ENCODE peak calls at places on chromosome 20, in eight cellular contexts. One of them, this sample, is unnamed.

GRCh38 chr20:43220612-43221011 is 30.9 kb upstream of the PTPRT start:
- DNase-seq in AG04450: no peak
- DNase-seq in GM13977: no peak
- DNase-seq in pancreas: no peak
- DNase-seq in GM12865: no peak
- DNase-seq in psoas muscle: no peak
- DNase-seq in GM10248: no peak
- DNase-seq in heart right ventricle: no peak
- DNase-seq in this sample: no peak

GRCh38 chr20:47774081-47774777 is 11.1 kb downstream of the SULF2 start:
- DNase-seq in AG04450: no peak
- DNase-seq in GM13977: no peak
- DNase-seq in pancreas: peak
- DNase-seq in GM12865: no peak
- DNase-seq in psoas muscle: no peak
- DNase-seq in GM10248: no peak
- DNase-seq in heart right ventricle: no peak
- DNase-seq in this sample: no peak

GRCh38 chr20:1375515-1375914 is 17.3 kb downstream of the FKBP1A start:
- DNase-seq in AG04450: peak
- DNase-seq in GM13977: no peak
- DNase-seq in pancreas: no peak
- DNase-seq in GM12865: no peak
- DNase-seq in psoas muscle: no peak
- DNase-seq in GM10248: no peak
- DNase-seq in heart right ventricle: no peak
- DNase-seq in this sample: peak

GRCh38 chr20:60085551-60086132 is 127.4 kb downstream of the CDH26 start:
- DNase-seq in AG04450: no peak
- DNase-seq in GM13977: no peak
- DNase-seq in pancreas: no peak
- DNase-seq in GM12865: no peak
- DNase-seq in psoas muscle: no peak
- DNase-seq in GM10248: no peak
- DNase-seq in heart right ventricle: no peak
- DNase-seq in this sample: no peak

GRCh38 chr20:1567392-1568165 is 10.1 kb upstream of the SIRPD start:
- DNase-seq in AG04450: no peak
- DNase-seq in GM13977: no peak
- DNase-seq in pancreas: no peak
- DNase-seq in GM12865: no peak
- DNase-seq in psoas muscle: no peak
- DNase-seq in GM10248: no peak
- DNase-seq in heart right ventricle: no peak
- DNase-seq in this sample: peak

GRCh38 chr20:37202267-37202943 is 23.1 kb upstream of the MROH8 start:
- DNase-seq in AG04450: peak
- DNase-seq in GM13977: no peak
- DNase-seq in pancreas: no peak
- DNase-seq in GM12865: peak
- DNase-seq in psoas muscle: no peak
- DNase-seq in GM10248: no peak
- DNase-seq in heart right ventricle: no peak
- DNase-seq in this sample: peak

GRCh38 chr20:10586296-10586695 is 87.5 kb downstream of the JAG1 start:
- DNase-seq in AG04450: no peak
- DNase-seq in GM13977: no peak
- DNase-seq in pancreas: no peak
- DNase-seq in GM12865: no peak
- DNase-seq in psoas muscle: no peak
- DNase-seq in GM10248: no peak
- DNase-seq in heart right ventricle: no peak
- DNase-seq in this sample: no peak

GRCh38 chr20:57389695-57390603 is 1.2 kb upstream of the RBM38 start:
- DNase-seq in AG04450: no peak
- DNase-seq in GM13977: peak
- DNase-seq in pancreas: no peak
- DNase-seq in GM12865: peak
- DNase-seq in psoas muscle: peak
- DNase-seq in GM10248: peak
- DNase-seq in heart right ventricle: no peak
- DNase-seq in this sample: no peak

GRCh38 chr20:58991720-58992119 is 10.7 kb downstream of the NELFCD start:
- DNase-seq in AG04450: no peak
- DNase-seq in GM13977: no peak
- DNase-seq in pancreas: no peak
- DNase-seq in GM12865: no peak
- DNase-seq in psoas muscle: no peak
- DNase-seq in GM10248: no peak
- DNase-seq in heart right ventricle: no peak
- DNase-seq in this sample: no peak

GRCh38 chr20:62890444-62890843 is 28.8 kb upstream of the TCFL5 start:
- DNase-seq in AG04450: no peak
- DNase-seq in GM13977: no peak
- DNase-seq in pancreas: no peak
- DNase-seq in GM12865: no peak
- DNase-seq in psoas muscle: no peak
- DNase-seq in GM10248: no peak
- DNase-seq in heart right ventricle: no peak
- DNase-seq in this sample: no peak

GRCh38 chr20:10961651-10962288 is 288.0 kb upstream of the JAG1 start:
- DNase-seq in AG04450: no peak
- DNase-seq in GM13977: no peak
- DNase-seq in pancreas: no peak
- DNase-seq in GM12865: no peak
- DNase-seq in psoas muscle: no peak
- DNase-seq in GM10248: no peak
- DNase-seq in heart right ventricle: no peak
- DNase-seq in this sample: peak

GRCh38 chr20:41138527-41139226 is 1.3 kb downstream of the PLCG1 start:
- DNase-seq in AG04450: no peak
- DNase-seq in GM13977: peak
- DNase-seq in pancreas: no peak
- DNase-seq in GM12865: peak
- DNase-seq in psoas muscle: no peak
- DNase-seq in GM10248: no peak
- DNase-seq in heart right ventricle: no peak
- DNase-seq in this sample: no peak

DNA sequence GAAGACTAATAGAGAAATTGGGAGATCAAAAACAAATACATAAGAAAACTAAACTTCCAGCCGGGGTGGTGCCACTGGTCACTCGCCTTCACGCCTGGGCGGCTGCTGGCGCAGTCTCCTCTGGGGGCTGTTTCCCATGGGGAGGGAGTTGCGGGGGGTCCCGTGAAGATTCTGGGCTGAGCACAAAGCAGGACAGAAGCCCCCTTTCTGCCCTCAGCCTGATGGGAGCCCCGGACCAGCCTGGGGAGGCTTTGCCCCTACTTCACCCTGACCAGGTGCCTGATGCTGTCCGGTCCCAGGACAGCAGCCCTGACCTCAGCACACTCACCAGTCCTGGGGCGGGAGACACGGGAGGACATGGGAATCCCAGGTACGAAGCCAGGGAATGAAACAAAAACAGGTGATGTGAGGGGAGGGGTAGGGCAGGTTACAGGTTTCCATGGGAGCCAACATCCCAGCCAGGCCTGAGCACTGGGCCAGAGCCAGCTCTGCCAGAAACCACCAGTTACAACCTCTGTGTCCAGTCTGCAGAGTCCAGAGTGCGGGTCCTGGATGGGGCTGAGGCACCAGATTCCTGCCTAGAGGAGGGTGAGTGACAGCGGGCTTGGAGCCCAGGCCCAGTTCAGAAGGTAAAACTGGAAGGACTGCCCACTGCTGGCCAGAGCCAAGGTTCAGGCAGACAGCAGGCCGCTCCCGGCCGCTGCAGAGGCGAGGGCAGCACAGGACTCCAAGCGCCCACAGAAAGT is 326.4 kb downstream of the TAF4 start:
- DNase-seq in AG04450: no peak
- DNase-seq in GM13977: no peak
- DNase-seq in pancreas: no peak
- DNase-seq in GM12865: no peak
- DNase-seq in psoas muscle: peak
- DNase-seq in GM10248: no peak
- DNase-seq in heart right ventricle: no peak
- DNase-seq in this sample: no peak
- TF ChIP-seq CTCF in AG04450: no peak
- TF ChIP-seq CTCF in GM13977: no peak
- TF ChIP-seq CTCF in pancreas: no peak
- TF ChIP-seq CTCF in GM12865: no peak
- TF ChIP-seq CTCF in psoas muscle: no peak
- TF ChIP-seq CTCF in GM10248: no peak
- TF ChIP-seq CTCF in heart right ventricle: no peak
- TF ChIP-seq CTCF in this sample: no peak

GRCh38 chr20:6381887-6382286 is 259.1 kb upstream of the FERMT1 start:
- DNase-seq in AG04450: peak
- DNase-seq in GM13977: no peak
- DNase-seq in pancreas: no peak
- DNase-seq in GM12865: no peak
- DNase-seq in psoas muscle: no peak
- DNase-seq in GM10248: no peak
- DNase-seq in heart right ventricle: no peak
- DNase-seq in this sample: peak
- TF ChIP-seq CTCF in AG04450: peak
- TF ChIP-seq CTCF in GM13977: no peak
- TF ChIP-seq CTCF in pancreas: no peak
- TF ChIP-seq CTCF in GM12865: no peak
- TF ChIP-seq CTCF in psoas muscle: no peak
- TF ChIP-seq CTCF in GM10248: no peak
- TF ChIP-seq CTCF in heart right ventricle: peak
- TF ChIP-seq CTCF in this sample: peak

GRCh38 chr20:21693322-21693721 is 12.1 kb upstream of the PAX1 start:
- DNase-seq in AG04450: no peak
- DNase-seq in GM13977: no peak
- DNase-seq in pancreas: no peak
- DNase-seq in GM12865: peak
- DNase-seq in psoas muscle: no peak
- DNase-seq in GM10248: no peak
- DNase-seq in heart right ventricle: no peak
- DNase-seq in this sample: peak
- TF ChIP-seq CTCF in AG04450: no peak
- TF ChIP-seq CTCF in GM13977: peak
- TF ChIP-seq CTCF in pancreas: no peak
- TF ChIP-seq CTCF in GM12865: peak
- TF ChIP-seq CTCF in psoas muscle: no peak
- TF ChIP-seq CTCF in GM10248: no peak
- TF ChIP-seq CTCF in heart right ventricle: no peak
- TF ChIP-seq CTCF in this sample: peak

GRCh38 chr20:50338479-50339195 is 148.0 kb downstream of the CEBPB start:
- DNase-seq in AG04450: no peak
- DNase-seq in GM13977: peak
- DNase-seq in pancreas: no peak
- DNase-seq in GM12865: peak
- DNase-seq in psoas muscle: no peak
- DNase-seq in GM10248: peak
- DNase-seq in heart right ventricle: no peak
- DNase-seq in this sample: no peak
- TF ChIP-seq CTCF in AG04450: no peak
- TF ChIP-seq CTCF in GM13977: no peak
- TF ChIP-seq CTCF in pancreas: no peak
- TF ChIP-seq CTCF in GM12865: peak
- TF ChIP-seq CTCF in psoas muscle: no peak
- TF ChIP-seq CTCF in GM10248: no peak
- TF ChIP-seq CTCF in heart right ventricle: no peak
- TF ChIP-seq CTCF in this sample: no peak

GRCh38 chr20:25985597-25985996 is 288.9 kb upstream of the ZNF337 start:
- DNase-seq in AG04450: no peak
- DNase-seq in GM13977: no peak
- DNase-seq in pancreas: no peak
- DNase-seq in GM12865: no peak
- DNase-seq in psoas muscle: no peak
- DNase-seq in GM10248: no peak
- DNase-seq in heart right ventricle: no peak
- DNase-seq in this sample: no peak

GRCh38 chr20:25989196-25989595 is 292.5 kb upstream of the ZNF337 start:
- DNase-seq in AG04450: no peak
- DNase-seq in GM13977: no peak
- DNase-seq in pancreas: no peak
- DNase-seq in GM12865: no peak
- DNase-seq in psoas muscle: no peak
- DNase-seq in GM10248: no peak
- DNase-seq in heart right ventricle: no peak
- DNase-seq in this sample: no peak

GRCh38 chr20:25984933-25985332 is 288.3 kb upstream of the ZNF337 start:
- DNase-seq in AG04450: no peak
- DNase-seq in GM13977: no peak
- DNase-seq in pancreas: peak
- DNase-seq in GM12865: no peak
- DNase-seq in psoas muscle: peak
- DNase-seq in GM10248: no peak
- DNase-seq in heart right ventricle: peak
- DNase-seq in this sample: no peak

GRCh38 chr20:25991051-25991755 is 294.6 kb upstream of the ZNF337 start:
- DNase-seq in AG04450: no peak
- DNase-seq in GM13977: no peak
- DNase-seq in pancreas: no peak
- DNase-seq in GM12865: no peak
- DNase-seq in psoas muscle: no peak
- DNase-seq in GM10248: no peak
- DNase-seq in heart right ventricle: no peak
- DNase-seq in this sample: no peak

GRCh38 chr20:25987073-25987927 is 290.6 kb upstream of the ZNF337 start:
- DNase-seq in AG04450: no peak
- DNase-seq in GM13977: no peak
- DNase-seq in pancreas: no peak
- DNase-seq in GM12865: peak
- DNase-seq in psoas muscle: peak
- DNase-seq in GM10248: no peak
- DNase-seq in heart right ventricle: peak
- DNase-seq in this sample: no peak
- TF ChIP-seq CTCF in AG04450: peak
- TF ChIP-seq CTCF in GM13977: no peak
- TF ChIP-seq CTCF in pancreas: no peak
- TF ChIP-seq CTCF in GM12865: peak
- TF ChIP-seq CTCF in psoas muscle: peak
- TF ChIP-seq CTCF in GM10248: peak
- TF ChIP-seq CTCF in heart right ventricle: peak
- TF ChIP-seq CTCF in this sample: no peak

GRCh38 chr20:45306431-45306982 is at the start of gene RBPJL:
- DNase-seq in AG04450: no peak
- DNase-seq in GM13977: peak
- DNase-seq in pancreas: peak
- DNase-seq in GM12865: no peak
- DNase-seq in psoas muscle: no peak
- DNase-seq in GM10248: peak
- DNase-seq in heart right ventricle: no peak
- DNase-seq in this sample: no peak
- TF ChIP-seq CTCF in AG04450: peak
- TF ChIP-seq CTCF in GM13977: peak
- TF ChIP-seq CTCF in pancreas: peak
- TF ChIP-seq CTCF in GM12865: peak
- TF ChIP-seq CTCF in psoas muscle: peak
- TF ChIP-seq CTCF in GM10248: peak
- TF ChIP-seq CTCF in heart right ventricle: peak
- TF ChIP-seq CTCF in this sample: peak

DNA sequence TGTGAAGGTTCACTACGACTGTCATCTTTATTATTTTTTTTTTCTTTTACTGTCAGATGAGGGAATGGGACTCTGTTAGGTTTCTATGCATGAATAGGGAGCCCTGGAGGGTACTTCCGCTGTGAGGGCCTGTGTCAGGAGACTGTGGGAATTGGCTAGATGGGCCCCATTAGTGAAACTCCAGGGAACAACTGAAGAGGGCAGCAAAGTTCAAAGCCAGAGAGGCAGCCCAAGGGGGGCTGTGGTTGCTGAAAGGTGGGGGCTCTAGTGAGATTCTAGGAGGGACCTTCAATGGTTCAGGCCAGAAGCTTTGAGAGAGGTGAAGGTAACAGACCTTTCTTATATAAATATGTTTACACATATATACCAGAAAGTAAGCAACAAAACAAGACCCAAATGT is 13.2 kb upstream of the EPB41L1 start:
- DNase-seq in AG04450: no peak
- DNase-seq in GM13977: no peak
- DNase-seq in pancreas: no peak
- DNase-seq in GM12865: no peak
- DNase-seq in psoas muscle: no peak
- DNase-seq in GM10248: no peak
- DNase-seq in heart right ventricle: no peak
- DNase-seq in this sample: no peak
- TF ChIP-seq CTCF in AG04450: no peak
- TF ChIP-seq CTCF in GM13977: peak
- TF ChIP-seq CTCF in pancreas: no peak
- TF ChIP-seq CTCF in GM12865: no peak
- TF ChIP-seq CTCF in psoas muscle: no peak
- TF ChIP-seq CTCF in GM10248: no peak
- TF ChIP-seq CTCF in heart right ventricle: no peak
- TF ChIP-seq CTCF in this sample: no peak

This sample was measured in MCF 10A.